ENCODE peak calls at places on chromosomes 3 and 15, in nine cellular contexts. K is NCI-H2029, Z is uterus, E is KG1, C is prostate gland, V is NAMALWA, N is mammary epithelial cell, P is GDM1, Y is MM.1S. G is an unnamed sample.

GRCh38 chr3:17473761-17474160 is 268.7 kb downstream of the TBC1D5 start:
- DNase-seq in V (no peak), N (no peak), C (no peak), K (no peak), P (no peak), Y (no peak), Z (no peak), E (no peak), G (no peak)

GRCh38 chr3:172522871-172523818 is at the start of gene TNFSF10:
- DNase-seq in C (peak; percentile 87), V (peak; percentile 82), N (peak; percentile 71), Z (peak; percentile 35), P (peak; percentile 70), Y (peak; percentile 90), K (peak; percentile 52), E (peak; percentile 60), G (peak; percentile 69)

GRCh38 chr3:132638721-132639120 is 20.9 kb downstream of the ACAD11 start:
- DNase-seq in Z (no peak), K (no peak), Y (no peak), E (no peak), C (no peak), N (no peak), P (no peak), V (no peak), G (no peak)

GRCh38 chr15:59298255-59298856 is 74.3 kb downstream of the MYO1E start:
- DNase-seq in N (peak; percentile 98), V (peak; percentile 11), P (no peak), K (no peak), Z (no peak), E (no peak), Y (no peak), C (no peak), G (no peak)

GRCh38 chr15:36256258-36256825 is 323.1 kb upstream of the CDIN1 start:
- DNase-seq in N (no peak), C (no peak), K (no peak), P (no peak), E (no peak), Z (no peak), Y (no peak), V (no peak), G (no peak)

GRCh38 chr3:159182961-159183360 is 381.1 kb downstream of the MFSD1 start:
- DNase-seq in C (no peak), K (no peak), P (no peak), E (no peak), V (no peak), Y (no peak), N (no peak), Z (no peak), G (no peak)

GRCh38 chr3:185089343-185089742 is 63.5 kb downstream of the C3orf70 start:
- DNase-seq in N (no peak), Z (no peak), P (no peak), C (no peak), K (no peak), V (no peak), E (no peak), Y (no peak), G (no peak)

GRCh38 chr15:49238342-49238741 is 68.3 kb downstream of the GALK2 start:
- DNase-seq in Y (no peak), Z (peak; percentile 40), V (no peak), P (no peak), E (no peak), K (no peak), N (no peak), C (no peak), G (no peak)

GRCh38 chr3:31043184-31043819 is 148.8 kb upstream of the GADL1 start:
- DNase-seq in E (no peak), V (no peak), N (peak; percentile 77), Z (no peak), K (no peak), C (no peak), P (no peak), Y (no peak), G (no peak)

GRCh38 chr3:27724459-27725197 is 2.5 kb upstream of the EOMES start:
- DNase-seq in C (no peak), Z (no peak), E (no peak), P (no peak), V (no peak), Y (no peak), N (no peak), K (no peak), G (no peak)

GRCh38 chr3:166114448-166114847 is 277.2 kb upstream of the BCHE start:
- DNase-seq in N (peak; percentile 12), P (no peak), V (no peak), E (no peak), Y (no peak), Z (no peak), C (no peak), K (no peak), G (no peak)

GRCh38 chr3:126450744-126451143 is 24.9 kb downstream of the ZXDC start:
- DNase-seq in E (no peak), V (no peak), Y (no peak), P (no peak), K (no peak), C (no peak), Z (no peak), N (no peak), G (no peak)

GRCh38 chr3:74442683-74443082 is 171.8 kb downstream of the CNTN3 start:
- DNase-seq in E (no peak), V (no peak), Z (no peak), C (no peak), Y (no peak), N (peak; percentile 1), K (no peak), P (no peak), G (no peak)

GRCh38 chr15:63079938-63080626 is 37.5 kb downstream of the TPM1 start:
- DNase-seq in E (no peak), C (no peak), K (no peak), Y (no peak), V (no peak), Z (no peak), P (no peak), N (peak; percentile 53), G (no peak)

GRCh38 chr3:194688946-194689345 is 3.3 kb downstream of the FAM43A start:
- DNase-seq in Y (no peak), E (no peak), V (no peak), C (no peak), N (no peak), P (no peak), K (no peak), Z (no peak), G (no peak)

GRCh38 chr3:17931121-17931520 is 188.7 kb upstream of the TBC1D5 start:
- DNase-seq in P (no peak), N (no peak), K (no peak), E (no peak), Y (no peak), Z (no peak), C (no peak), V (no peak), G (no peak)

GRCh38 chr15:44137750-44138149 is 57.3 kb downstream of the FRMD5 start:
- DNase-seq in C (no peak), P (no peak), K (no peak), Y (no peak), E (no peak), N (peak; percentile 19), V (no peak), Z (no peak), G (no peak)

G was measured in DMS153.